ENCODE peak calls at places on chromosomes 5 and 9, in five cellular contexts. L is GM23338, D is brain microvascular endothelial cell, J is esophagus squamous epithelium, I is A549. A is an unnamed sample.

GRCh38 chr5:181271081-181271480 is 10.1 kb upstream of the TRIM52 start:
- DNase-seq in L (no peak), D (no peak), J (no peak), I (no peak), A (no peak)

GRCh38 chr5:96652769-96653455 is 9.3 kb upstream of the CAST start:
- DNase-seq in L (peak; percentile 30), D (no peak), J (no peak), I (no peak), A (no peak)

GRCh38 chr5:177189416-177189815 is 55.8 kb downstream of the NSD1 start:
- DNase-seq in L (no peak), D (no peak), J (no peak), I (no peak), A (no peak)

GRCh38 chr5:95042040-95042439 is 242.9 kb downstream of the MCTP1 start:
- DNase-seq in L (no peak), D (no peak), J (no peak), I (no peak), A (no peak)

GRCh38 chr5:96509721-96510383 is 76.8 kb upstream of the PCSK1 start:
- DNase-seq in L (no peak), D (peak; percentile 41), J (no peak), I (peak; percentile 90), A (no peak)

GRCh38 chr5:173910215-173910614 is 22.1 kb downstream of the CPEB4 start:
- DNase-seq in L (no peak), D (no peak), J (no peak), I (no peak), A (no peak)

GRCh38 chr9:38373679-38374078 is 18.8 kb upstream of the ALDH1B1 start:
- DNase-seq in L (no peak), D (no peak), J (no peak), I (no peak), A (no peak)

GRCh38 chr5:67292201-67292940 is 95.8 kb upstream of the CD180 start:
- DNase-seq in L (no peak), D (no peak), J (no peak), I (no peak), A (no peak)

GRCh38 chr5:44807269-44807668 is 1.5 kb upstream of the MRPS30 start:
- DNase-seq in L (no peak), D (no peak), J (no peak), I (no peak), A (no peak)

GRCh38 chr9:73180373-73180772 is 28.7 kb downstream of the ANXA1 start:
- DNase-seq in L (no peak), D (no peak), J (no peak), I (no peak), A (no peak)

GRCh38 chr9:73179594-73179993 is 27.9 kb downstream of the ANXA1 start:
- DNase-seq in L (no peak), D (no peak), J (no peak), I (peak; percentile 78), A (no peak)

DNA sequence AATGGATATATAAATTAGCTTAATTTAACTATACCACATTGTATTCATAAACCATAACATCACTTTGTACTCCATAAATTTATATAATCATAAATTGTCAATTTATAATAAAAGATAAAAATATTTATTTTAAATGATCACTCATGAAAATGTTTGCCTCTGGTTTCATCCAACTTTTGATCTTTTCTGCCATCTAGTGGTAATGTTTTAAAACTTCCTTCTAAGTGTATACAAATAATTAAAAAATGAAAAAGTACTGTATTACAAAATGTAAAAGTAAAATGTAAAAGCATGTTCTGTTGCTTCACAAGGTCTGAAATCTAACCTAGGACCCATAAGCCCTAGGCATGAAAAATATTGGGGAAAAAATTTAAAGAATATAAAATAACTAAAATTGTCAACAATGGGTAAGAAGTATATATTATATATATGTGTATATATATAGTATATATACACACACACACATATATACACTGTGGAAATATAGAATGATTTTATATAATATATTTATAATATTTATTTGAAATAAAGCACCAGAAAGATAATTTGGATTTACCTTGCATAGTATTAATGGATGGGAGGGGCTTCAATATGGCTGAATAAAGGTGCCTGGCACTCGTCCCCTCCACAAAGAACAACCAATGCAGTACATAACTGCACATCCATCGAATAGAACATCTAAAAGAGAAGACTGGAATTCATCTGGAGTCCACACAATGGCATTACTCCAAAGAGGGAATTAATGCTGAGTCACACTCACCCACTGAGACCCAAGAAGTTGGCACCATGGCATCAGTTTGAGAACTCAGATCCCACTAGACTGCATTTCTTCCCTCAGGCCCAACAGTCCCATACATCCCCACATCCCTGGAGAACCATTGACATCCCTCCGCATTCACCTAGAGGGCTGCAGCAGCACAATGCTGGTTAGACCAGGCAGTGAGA is 32.5 kb downstream of the ANXA1 start:
- DNase-seq in L (peak; percentile 54), D (no peak), J (no peak), I (peak; percentile 65), A (no peak)
- TF ChIP-seq CTCF in L (no peak), D (peak; percentile 15), J (peak; percentile 50), I (peak; percentile 66), A (peak; percentile 95)

GRCh38 chr5:100518377-100518776 is 16.8 kb upstream of the FAM174A start:
- DNase-seq in L (peak; percentile 24), D (no peak), J (no peak), I (peak; percentile 25), A (no peak)

GRCh38 chr5:100517301-100517974 is 17.7 kb upstream of the FAM174A start:
- DNase-seq in L (peak; percentile 45), D (no peak), J (peak; percentile 1), I (no peak), A (no peak)

GRCh38 chr5:100516285-100516684 is 18.9 kb upstream of the FAM174A start:
- DNase-seq in L (no peak), D (no peak), J (no peak), I (no peak), A (no peak)

GRCh38 chr5:100519075-100519474 is 16.1 kb upstream of the FAM174A start:
- DNase-seq in L (no peak), D (no peak), J (no peak), I (no peak), A (no peak)

DNA sequence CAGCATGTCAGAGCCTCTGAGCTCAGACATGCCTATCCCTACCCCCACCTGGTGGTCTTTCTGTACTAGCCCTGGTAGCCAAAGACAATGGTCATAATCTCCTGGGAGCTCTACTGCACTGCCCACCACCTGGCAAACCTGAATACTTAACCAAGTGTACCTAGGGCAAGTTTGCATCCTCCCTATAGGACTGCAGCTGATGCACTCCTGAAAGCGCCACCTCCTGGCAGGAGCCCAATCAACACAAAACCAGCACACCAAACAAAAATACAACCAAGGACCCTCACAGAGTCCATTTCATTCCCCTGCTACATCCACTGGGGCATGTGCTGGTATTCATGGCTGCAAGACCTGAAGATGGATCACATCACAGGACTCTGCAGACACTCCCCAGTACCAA is 14.8 kb upstream of the FAM174A start:
- DNase-seq in L (peak; percentile 67), D (no peak), J (no peak), I (peak; percentile 4), A (no peak)
- TF ChIP-seq CTCF in L (peak; percentile 79), D (peak; percentile 24), J (no peak), I (no peak), A (no peak)

GRCh38 chr9:133604214-133604613 is 5.0 kb downstream of the FAM163B start:
- DNase-seq in L (no peak), D (peak; percentile 4), J (no peak), I (no peak), A (peak; percentile 41)
- TF ChIP-seq CTCF in L (peak; percentile 39), D (peak; percentile 34), J (no peak), I (no peak), A (no peak)

DNA sequence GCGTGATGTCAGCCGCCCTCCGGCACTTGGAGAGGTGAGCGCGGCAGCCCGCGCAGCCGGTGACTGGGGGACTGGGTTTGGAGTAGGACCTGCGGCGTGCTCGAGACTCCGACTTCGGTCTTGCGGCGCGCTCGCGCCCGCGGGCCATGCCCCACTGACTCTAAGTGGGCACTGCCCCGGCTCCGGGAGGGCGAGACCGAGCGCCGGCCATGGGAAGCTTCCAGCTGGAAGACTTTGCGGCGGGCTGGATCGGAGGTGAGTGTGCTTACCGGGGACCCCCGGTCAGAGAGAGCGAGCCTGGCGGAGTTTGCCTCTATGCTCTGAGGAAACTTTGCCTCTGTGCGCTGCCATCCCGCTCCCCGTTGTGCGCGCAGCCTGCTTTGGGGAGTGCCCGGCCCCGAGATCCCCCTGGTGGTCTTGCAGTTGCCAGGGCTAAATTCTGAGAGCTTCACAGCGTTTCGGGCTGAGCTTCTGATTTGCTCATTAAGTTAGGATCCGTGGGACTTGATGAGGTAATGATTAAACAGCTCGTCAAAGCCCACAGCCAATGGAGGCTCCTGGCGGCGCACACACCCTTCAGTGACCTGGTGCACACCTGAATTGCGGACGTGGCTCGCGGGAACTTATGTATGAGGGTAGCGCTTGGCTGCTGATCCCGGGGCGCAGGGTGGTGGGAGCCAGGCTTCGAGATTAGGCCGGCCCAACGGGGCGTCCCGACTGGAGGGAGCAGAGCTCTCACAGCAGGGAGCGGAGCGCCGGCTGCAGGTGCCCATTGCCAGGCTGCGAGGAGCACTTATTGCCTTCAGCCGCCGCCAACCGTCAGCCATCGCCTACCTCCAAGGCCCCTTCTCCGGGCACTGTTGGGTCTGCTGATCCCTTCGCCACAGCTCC is at the start of gene SLC25A48:
- DNase-seq in L (peak; percentile 95), D (no peak), J (no peak), I (peak; percentile 75), A (no peak)
- TF ChIP-seq CTCF in L (peak; percentile 70), D (no peak), J (no peak), I (peak; percentile 56), A (peak; percentile 79)

A was measured in chondrocyte.